ENCODE peak calls at places on chromosomes 2 and 18, in four cellular contexts. O is neural crest cell, M is psoas muscle, Y is nephron progenitor cell. H is an unnamed sample.

GRCh38 chr18:49030692-49031443 is 80.1 kb upstream of the SMAD7 start:
- DNase-seq in Y (no peak), M (no peak), O (no peak), H (no peak)

GRCh38 chr2:59604143-59604542 is 949.3 kb downstream of the BCL11A start:
- DNase-seq in O (no peak), M (no peak), Y (no peak), H (no peak)

GRCh38 chr2:30026091-30027055 is 105.0 kb upstream of the ALK start:
- DNase-seq in O (peak), M (peak), Y (peak), H (peak)

GRCh38 chr2:157875720-157876065 is 437 bp downstream of the ACVR1 start:
- DNase-seq in Y (peak), M (no peak), O (peak), H (peak)

GRCh38 chr2:173118385-173118784 is 42.7 kb downstream of the MAP3K20 start:
- DNase-seq in O (no peak), Y (no peak), M (no peak), H (no peak)

GRCh38 chr2:235232474-235233435 is 261.1 kb upstream of the AGAP1 start:
- DNase-seq in Y (no peak), M (no peak), O (no peak), H (no peak)

GRCh38 chr18:72206814-72207213 is 337.3 kb downstream of the CBLN2 start:
- DNase-seq in O (no peak), Y (no peak), M (no peak), H (no peak)

GRCh38 chr2:39837856-39838453 is 58.9 kb upstream of the THUMPD2 start:
- DNase-seq in O (no peak), M (no peak), Y (peak), H (no peak)

GRCh38 chr2:152260939-152261338 is 74.0 kb upstream of the FMNL2 start:
- DNase-seq in Y (no peak), O (no peak), M (no peak), H (no peak)

GRCh38 chr2:228518-229278 is 35.1 kb downstream of the SH3YL1 start:
- DNase-seq in M (no peak), Y (no peak), O (no peak), H (no peak)

GRCh38 chr2:111186933-111187332 is 66.2 kb downstream of the BCL2L11 start:
- DNase-seq in Y (no peak), M (no peak), O (no peak), H (no peak)

GRCh38 chr2:238270606-238271005 is 17.8 kb downstream of the PER2 start:
- DNase-seq in M (peak), Y (no peak), O (no peak), H (no peak)

GRCh38 chr2:233329489-233330135 is 22.0 kb downstream of the SAG start:
- DNase-seq in O (no peak), Y (no peak), M (no peak), H (no peak)

GRCh38 chr18:24609249-24609648 is 148.8 kb downstream of the HRH4 start:
- DNase-seq in O (no peak), Y (no peak), M (no peak), H (no peak)

GRCh38 chr2:142531375-142531774 is 346.1 kb upstream of the KYNU start:
- DNase-seq in M (no peak), Y (no peak), O (no peak), H (no peak)

GRCh38 chr2:160429248-160430000 is 64.2 kb downstream of the RBMS1 start:
- DNase-seq in Y (no peak), M (no peak), O (no peak), H (no peak)

GRCh38 chr18:22293417-22293816 is 124.0 kb downstream of the GATA6 start:
- DNase-seq in Y (no peak), M (no peak), O (no peak), H (no peak)

GRCh38 chr18:36299010-36299409 is 1.5 kb downstream of the FHOD3 start:
- DNase-seq in M (no peak), O (no peak), Y (no peak), H (no peak)

GRCh38 chr2:19714926-19715325 is 186.9 kb downstream of the TTC32 start:
- DNase-seq in M (no peak), O (no peak), Y (no peak), H (no peak)

GRCh38 chr2:145931836-145932352 is 1412.0 kb upstream of the ZEB2 start:
- DNase-seq in M (no peak), O (no peak), Y (no peak), H (no peak)

GRCh38 chr2:135709992-135710391 is 31.7 kb upstream of the UBXN4 start:
- DNase-seq in M (peak), O (peak), Y (peak), H (peak)

GRCh38 chr2:109375656-109376055 is 238.1 kb downstream of the SEPTIN10 start:
- DNase-seq in Y (no peak), M (no peak), O (no peak), H (peak)

GRCh38 chr2:1707771-1708351 is 36.5 kb downstream of the PXDN start:
- DNase-seq in Y (peak), O (no peak), M (peak), H (peak)

GRCh38 chr2:224843141-224843540 is 127.0 kb upstream of the CCDC195 start:
- DNase-seq in Y (no peak), O (no peak), M (no peak), H (no peak)

GRCh38 chr18:13136689-13137040 is 81.9 kb upstream of the LDLRAD4 start:
- DNase-seq in M (peak), Y (peak), O (peak), H (no peak)

GRCh38 chr2:196233033-196233807 is 61.8 kb upstream of the STK17B start:
- DNase-seq in M (no peak), O (no peak), Y (no peak), H (no peak)

GRCh38 chr18:22822024-22822423 is 111.1 kb upstream of the RBBP8 start:
- DNase-seq in M (no peak), Y (no peak), O (no peak), H (no peak)

GRCh38 chr2:240604291-240604938 is 17.9 kb downstream of the CAPN10 start:
- DNase-seq in O (peak), M (peak), Y (peak), H (peak)
- TF ChIP-seq CTCF in O (peak), M (peak), Y (peak), H (no peak)

DNA sequence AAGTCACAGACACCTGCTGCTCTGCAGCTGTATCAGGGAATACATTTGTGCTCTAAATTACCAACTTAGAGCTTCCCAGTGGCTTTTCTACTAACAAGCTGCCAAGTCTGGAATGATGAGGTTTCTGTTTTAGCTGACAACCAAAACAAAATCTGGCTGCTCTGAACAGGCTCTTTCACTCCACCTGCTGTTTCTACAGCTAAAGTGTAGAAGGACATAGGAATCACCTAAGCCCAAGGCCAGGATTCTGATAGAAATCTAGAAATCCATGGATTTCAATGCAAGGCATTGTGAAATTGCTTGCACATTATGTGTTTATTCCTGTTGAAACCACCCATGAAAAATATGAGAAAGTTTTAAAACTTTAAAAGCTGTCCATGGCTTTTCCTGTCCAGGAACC is 201.2 kb downstream of the SUCLG1 start:
- DNase-seq in M (no peak), Y (no peak), O (no peak), H (no peak)
- TF ChIP-seq CTCF in M (no peak), Y (peak), O (no peak), H (no peak)

GRCh38 chr2:98924038-98924437 is 12.0 kb downstream of the CRACDL start:
- DNase-seq in Y (no peak), M (no peak), O (no peak), H (no peak)
- TF ChIP-seq CTCF in Y (no peak), M (no peak), O (no peak), H (no peak)

DNA sequence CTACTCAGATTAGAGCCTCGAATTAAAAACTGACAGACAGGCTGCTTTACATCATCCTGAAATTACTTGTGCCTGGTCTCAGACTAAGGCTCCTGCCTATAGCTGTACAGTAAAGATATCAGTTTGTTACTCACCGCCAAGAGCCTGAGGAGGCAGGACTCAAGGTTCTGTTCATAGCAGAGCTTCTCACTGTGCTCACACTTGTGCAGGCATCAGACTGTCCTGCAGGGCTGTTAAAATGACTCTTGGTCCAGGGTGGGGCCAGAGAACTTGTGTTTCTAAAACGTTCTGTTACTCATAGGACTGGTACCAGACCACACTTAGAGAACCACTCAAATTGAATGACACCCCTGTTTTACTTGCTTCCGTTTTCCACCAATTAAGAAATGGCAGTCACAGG is 310.0 kb downstream of the DPP10 start:
- DNase-seq in O (no peak), M (no peak), Y (no peak), H (no peak)
- TF ChIP-seq CTCF in O (no peak), M (no peak), Y (no peak), H (no peak)

DNA sequence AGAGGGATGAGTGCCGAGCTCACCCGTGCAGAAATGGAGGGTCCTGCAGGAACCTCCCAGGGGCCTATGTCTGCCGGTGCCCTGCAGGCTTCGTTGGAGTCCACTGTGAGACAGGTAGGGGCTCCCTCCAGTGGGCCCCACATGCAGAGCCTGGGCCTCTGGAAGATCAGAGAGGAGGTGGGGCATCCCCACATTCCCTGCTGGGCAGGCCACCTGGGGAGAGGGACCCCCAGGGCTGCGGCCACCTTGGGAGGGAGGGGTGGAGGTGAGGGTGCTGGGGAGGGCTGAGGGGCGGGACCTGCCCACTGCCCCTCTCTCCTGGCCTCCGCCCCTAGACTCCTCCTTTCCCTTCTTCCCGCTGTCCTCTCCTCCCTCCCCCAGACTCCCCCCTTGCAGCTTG is 38.5 kb downstream of the MTERF4 start:
- DNase-seq in O (no peak), M (no peak), Y (no peak), H (peak)
- TF ChIP-seq CTCF in O (no peak), M (no peak), Y (no peak), H (no peak)

DNA sequence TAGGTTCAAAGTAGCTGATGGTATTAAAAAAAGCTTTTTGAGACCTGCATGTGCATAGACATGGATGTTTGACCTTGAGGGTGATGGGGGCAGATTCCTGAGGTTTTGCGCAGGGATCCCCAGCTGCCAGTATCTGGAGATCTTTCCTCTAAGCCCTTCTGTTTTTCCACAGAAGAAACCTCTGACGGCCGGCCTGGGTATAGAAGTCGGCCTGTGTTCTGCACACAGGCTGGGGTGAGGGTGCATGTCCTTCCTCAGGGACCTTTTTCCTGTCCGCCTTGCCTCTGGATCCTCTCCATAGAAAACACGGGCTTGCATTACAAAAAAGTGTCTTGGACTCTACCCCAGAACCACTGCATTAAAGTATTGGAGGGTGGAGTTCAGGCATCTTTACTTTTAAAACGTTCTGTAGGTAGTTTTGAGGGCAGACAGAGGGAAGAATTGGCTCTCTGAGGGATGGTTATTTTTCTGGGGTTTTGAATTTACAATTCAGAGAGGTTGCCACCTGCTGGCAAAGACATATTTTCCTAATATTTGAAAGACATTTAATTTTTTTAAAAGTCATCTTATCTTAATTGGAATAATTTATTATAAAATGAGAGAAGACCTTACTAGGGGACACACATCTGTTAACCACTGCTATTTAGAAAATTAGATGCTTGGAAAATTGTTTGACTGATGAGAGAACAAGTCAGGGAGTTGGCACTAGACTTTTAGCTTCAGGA is 350.6 kb downstream of the DCDC2C start:
- DNase-seq in Y (no peak), O (no peak), M (no peak), H (no peak)
- TF ChIP-seq CTCF in Y (no peak), O (peak), M (no peak), H (no peak)

GRCh38 chr2:112800881-112801583 is 16.7 kb upstream of the IL1A start:
- DNase-seq in O (no peak), Y (no peak), M (no peak), H (no peak)
- TF ChIP-seq CTCF in O (no peak), Y (no peak), M (no peak), H (no peak)

DNA sequence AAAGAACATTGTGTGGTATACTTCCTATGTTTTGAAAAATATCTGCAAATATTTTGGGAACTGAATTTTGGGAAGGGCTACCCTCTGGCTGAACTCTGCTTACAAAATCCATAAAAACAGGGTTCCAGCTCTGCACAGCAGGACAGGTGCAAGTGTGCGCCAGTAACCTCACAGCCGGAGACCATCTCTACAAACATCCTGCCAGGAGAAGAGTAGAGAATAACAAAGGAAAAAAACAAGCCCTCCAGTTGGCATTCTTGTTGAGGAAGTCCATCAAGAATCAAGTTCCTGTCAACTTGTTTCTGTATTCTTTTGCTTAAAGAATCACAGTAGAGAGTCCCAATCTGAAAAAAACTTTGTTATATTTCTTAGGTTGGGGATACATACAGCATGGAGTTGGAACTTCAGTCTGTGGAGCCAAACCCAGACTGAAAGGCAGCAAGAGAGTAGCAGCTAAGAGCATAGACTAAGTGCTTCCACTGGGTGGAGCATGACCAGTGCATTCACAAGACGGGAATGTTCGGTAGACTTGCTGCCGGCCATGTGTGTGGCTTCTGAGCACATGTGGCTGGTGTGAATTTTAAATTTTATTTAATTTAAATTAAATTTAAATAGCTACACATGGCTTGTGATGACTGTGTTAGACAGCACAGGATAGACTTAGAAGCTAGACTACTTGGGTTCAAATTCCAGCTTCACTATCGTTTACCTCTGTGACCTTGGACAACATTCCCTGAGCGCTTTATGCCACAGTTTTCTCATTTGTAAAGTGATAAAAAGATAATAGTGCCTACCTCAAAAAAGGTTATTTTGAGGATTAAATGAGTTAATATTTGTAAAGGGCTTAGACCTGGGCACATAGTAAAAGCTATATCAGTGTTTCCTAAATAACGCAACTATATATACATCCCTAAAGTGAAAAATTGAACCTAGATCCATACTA is 41.9 kb downstream of the SPTBN1 start:
- DNase-seq in M (peak), O (no peak), Y (no peak), H (peak)
- TF ChIP-seq CTCF in M (peak), O (peak), Y (no peak), H (no peak)

GRCh38 chr2:53861824-53862223 is 2.1 kb upstream of the GPR75 start:
- DNase-seq in O (no peak), M (no peak), Y (no peak), H (no peak)
- TF ChIP-seq CTCF in O (no peak), M (no peak), Y (no peak), H (no peak)

DNA sequence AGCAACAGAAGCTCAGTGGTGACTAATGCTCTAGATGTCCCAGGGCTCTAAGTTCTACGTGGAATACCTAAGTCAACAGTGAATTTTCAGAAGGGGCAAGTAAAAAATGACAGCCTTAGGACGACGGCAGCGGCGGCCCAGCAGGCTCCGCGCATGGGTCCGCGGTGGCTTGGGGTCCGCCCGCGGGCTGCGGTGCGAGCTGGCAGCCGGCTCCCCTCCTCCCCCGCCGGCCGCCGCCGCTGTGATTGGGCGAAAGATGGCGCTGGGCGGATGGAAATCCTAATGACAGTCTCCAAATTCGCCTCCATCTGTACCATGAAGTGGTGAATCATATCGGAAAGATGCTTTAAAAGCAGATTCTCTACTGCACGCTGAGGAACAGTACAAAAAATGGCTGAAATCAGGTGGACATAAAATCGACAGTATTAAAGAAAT is 74.7 kb downstream of the HNRNPLL start:
- DNase-seq in Y (peak), O (peak), M (peak), H (peak)
- TF ChIP-seq CTCF in Y (no peak), O (no peak), M (peak), H (no peak)